ENCODE peak calls at places on chromosomes 13 and 19, in eight cellular contexts. One of them, this sample, is unnamed.

GRCh38 chr13:52085416-52085815 is 43.5 kb downstream of the NEK5 start:
- DNase-seq in thoracic aorta: no peak
- DNase-seq in anterior cingulate cortex: no peak
- DNase-seq in KG1: no peak
- DNase-seq in stromal cell of bone marrow: peak; percentile 38
- DNase-seq in esophagus muscularis mucosa: no peak
- DNase-seq in activated CD4-positive, alpha-beta T cell treated with anti-CD3 and anti-CD28 coated beads, Interleukin-2, amount 50 U/mL, for 24 hours: no peak
- DNase-seq in neural crest cell: no peak
- DNase-seq in this sample: no peak

GRCh38 chr13:92896842-92897241 is 329.8 kb upstream of the GPC6 start:
- DNase-seq in thoracic aorta: no peak
- DNase-seq in anterior cingulate cortex: no peak
- DNase-seq in KG1: no peak
- DNase-seq in stromal cell of bone marrow: no peak
- DNase-seq in esophagus muscularis mucosa: no peak
- DNase-seq in activated CD4-positive, alpha-beta T cell treated with anti-CD3 and anti-CD28 coated beads, Interleukin-2, amount 50 U/mL, for 24 hours: no peak
- DNase-seq in neural crest cell: no peak
- DNase-seq in this sample: no peak

GRCh38 chr13:111663505-111663904 is 343.1 kb downstream of the TEX29 start:
- DNase-seq in thoracic aorta: no peak
- DNase-seq in anterior cingulate cortex: no peak
- DNase-seq in KG1: no peak
- DNase-seq in stromal cell of bone marrow: no peak
- DNase-seq in esophagus muscularis mucosa: no peak
- DNase-seq in activated CD4-positive, alpha-beta T cell treated with anti-CD3 and anti-CD28 coated beads, Interleukin-2, amount 50 U/mL, for 24 hours: no peak
- DNase-seq in neural crest cell: no peak
- DNase-seq in this sample: no peak

GRCh38 chr19:16444273-16444597 is 27.5 kb downstream of the EPS15L1 start:
- DNase-seq in thoracic aorta: no peak
- DNase-seq in anterior cingulate cortex: no peak
- DNase-seq in KG1: no peak
- DNase-seq in stromal cell of bone marrow: no peak
- DNase-seq in esophagus muscularis mucosa: no peak
- DNase-seq in activated CD4-positive, alpha-beta T cell treated with anti-CD3 and anti-CD28 coated beads, Interleukin-2, amount 50 U/mL, for 24 hours: no peak
- DNase-seq in neural crest cell: no peak
- DNase-seq in this sample: no peak

GRCh38 chr19:58059681-58060080 is 599 bp downstream of the ZNF135 start:
- DNase-seq in thoracic aorta: no peak
- DNase-seq in anterior cingulate cortex: no peak
- DNase-seq in KG1: no peak
- DNase-seq in stromal cell of bone marrow: no peak
- DNase-seq in esophagus muscularis mucosa: no peak
- DNase-seq in activated CD4-positive, alpha-beta T cell treated with anti-CD3 and anti-CD28 coated beads, Interleukin-2, amount 50 U/mL, for 24 hours: no peak
- DNase-seq in neural crest cell: no peak
- DNase-seq in this sample: no peak

GRCh38 chr13:21974741-21975140 is 303.9 kb downstream of the FGF9 start:
- DNase-seq in thoracic aorta: no peak
- DNase-seq in anterior cingulate cortex: no peak
- DNase-seq in KG1: no peak
- DNase-seq in stromal cell of bone marrow: no peak
- DNase-seq in esophagus muscularis mucosa: no peak
- DNase-seq in activated CD4-positive, alpha-beta T cell treated with anti-CD3 and anti-CD28 coated beads, Interleukin-2, amount 50 U/mL, for 24 hours: no peak
- DNase-seq in neural crest cell: no peak
- DNase-seq in this sample: no peak

GRCh38 chr13:112781287-112781686 is 91.4 kb downstream of the ATP11A start:
- DNase-seq in thoracic aorta: no peak
- DNase-seq in anterior cingulate cortex: no peak
- DNase-seq in KG1: no peak
- DNase-seq in stromal cell of bone marrow: no peak
- DNase-seq in esophagus muscularis mucosa: no peak
- DNase-seq in activated CD4-positive, alpha-beta T cell treated with anti-CD3 and anti-CD28 coated beads, Interleukin-2, amount 50 U/mL, for 24 hours: no peak
- DNase-seq in neural crest cell: no peak
- DNase-seq in this sample: no peak

GRCh38 chr13:99376924-99377323 is 69.7 kb upstream of the GPR183 start:
- DNase-seq in thoracic aorta: no peak
- DNase-seq in anterior cingulate cortex: no peak
- DNase-seq in KG1: no peak
- DNase-seq in stromal cell of bone marrow: no peak
- DNase-seq in esophagus muscularis mucosa: no peak
- DNase-seq in activated CD4-positive, alpha-beta T cell treated with anti-CD3 and anti-CD28 coated beads, Interleukin-2, amount 50 U/mL, for 24 hours: no peak
- DNase-seq in neural crest cell: no peak
- DNase-seq in this sample: no peak

GRCh38 chr13:77239312-77239711 is 87.6 kb downstream of the MYCBP2 start:
- DNase-seq in thoracic aorta: no peak
- DNase-seq in anterior cingulate cortex: no peak
- DNase-seq in KG1: no peak
- DNase-seq in stromal cell of bone marrow: no peak
- DNase-seq in esophagus muscularis mucosa: no peak
- DNase-seq in activated CD4-positive, alpha-beta T cell treated with anti-CD3 and anti-CD28 coated beads, Interleukin-2, amount 50 U/mL, for 24 hours: no peak
- DNase-seq in neural crest cell: no peak
- DNase-seq in this sample: no peak

GRCh38 chr19:41893899-41894298 is 10.9 kb downstream of the ARHGEF1 start:
- DNase-seq in thoracic aorta: no peak
- DNase-seq in anterior cingulate cortex: no peak
- DNase-seq in KG1: no peak
- DNase-seq in stromal cell of bone marrow: no peak
- DNase-seq in esophagus muscularis mucosa: no peak
- DNase-seq in activated CD4-positive, alpha-beta T cell treated with anti-CD3 and anti-CD28 coated beads, Interleukin-2, amount 50 U/mL, for 24 hours: no peak
- DNase-seq in neural crest cell: no peak
- DNase-seq in this sample: no peak

GRCh38 chr19:16527971-16528521 is 14.2 kb downstream of the CHERP start:
- DNase-seq in thoracic aorta: no peak
- DNase-seq in anterior cingulate cortex: no peak
- DNase-seq in KG1: no peak
- DNase-seq in stromal cell of bone marrow: no peak
- DNase-seq in esophagus muscularis mucosa: no peak
- DNase-seq in activated CD4-positive, alpha-beta T cell treated with anti-CD3 and anti-CD28 coated beads, Interleukin-2, amount 50 U/mL, for 24 hours: no peak
- DNase-seq in neural crest cell: peak; percentile 16
- DNase-seq in this sample: no peak

GRCh38 chr19:399370-399769 is 9.6 kb downstream of the C2CD4C start:
- DNase-seq in thoracic aorta: no peak
- DNase-seq in anterior cingulate cortex: no peak
- DNase-seq in KG1: no peak
- DNase-seq in stromal cell of bone marrow: no peak
- DNase-seq in esophagus muscularis mucosa: no peak
- DNase-seq in activated CD4-positive, alpha-beta T cell treated with anti-CD3 and anti-CD28 coated beads, Interleukin-2, amount 50 U/mL, for 24 hours: no peak
- DNase-seq in neural crest cell: no peak
- DNase-seq in this sample: no peak

GRCh38 chr19:44795398-44795987 is 13.4 kb upstream of the BCAM start:
- DNase-seq in thoracic aorta: no peak
- DNase-seq in anterior cingulate cortex: no peak
- DNase-seq in KG1: no peak
- DNase-seq in stromal cell of bone marrow: no peak
- DNase-seq in esophagus muscularis mucosa: no peak
- DNase-seq in activated CD4-positive, alpha-beta T cell treated with anti-CD3 and anti-CD28 coated beads, Interleukin-2, amount 50 U/mL, for 24 hours: no peak
- DNase-seq in neural crest cell: no peak
- DNase-seq in this sample: no peak

GRCh38 chr13:49256841-49257240 is 9.1 kb downstream of the CDADC1 start:
- DNase-seq in thoracic aorta: no peak
- DNase-seq in anterior cingulate cortex: no peak
- DNase-seq in KG1: no peak
- DNase-seq in stromal cell of bone marrow: peak; percentile 86
- DNase-seq in esophagus muscularis mucosa: no peak
- DNase-seq in activated CD4-positive, alpha-beta T cell treated with anti-CD3 and anti-CD28 coated beads, Interleukin-2, amount 50 U/mL, for 24 hours: no peak
- DNase-seq in neural crest cell: no peak
- DNase-seq in this sample: no peak

GRCh38 chr13:31236211-31236786 is 36.5 kb downstream of the B3GLCT start:
- DNase-seq in thoracic aorta: no peak
- DNase-seq in anterior cingulate cortex: no peak
- DNase-seq in KG1: peak; percentile 5
- DNase-seq in stromal cell of bone marrow: peak; percentile 37
- DNase-seq in esophagus muscularis mucosa: no peak
- DNase-seq in activated CD4-positive, alpha-beta T cell treated with anti-CD3 and anti-CD28 coated beads, Interleukin-2, amount 50 U/mL, for 24 hours: no peak
- DNase-seq in neural crest cell: no peak
- DNase-seq in this sample: no peak

GRCh38 chr13:31982124-31982523 is 49.5 kb upstream of the FRY start:
- DNase-seq in thoracic aorta: no peak
- DNase-seq in anterior cingulate cortex: no peak
- DNase-seq in KG1: no peak
- DNase-seq in stromal cell of bone marrow: no peak
- DNase-seq in esophagus muscularis mucosa: no peak
- DNase-seq in activated CD4-positive, alpha-beta T cell treated with anti-CD3 and anti-CD28 coated beads, Interleukin-2, amount 50 U/mL, for 24 hours: no peak
- DNase-seq in neural crest cell: no peak
- DNase-seq in this sample: no peak

GRCh38 chr13:48159436-48160225 is 64.7 kb upstream of the MED4 start:
- DNase-seq in thoracic aorta: no peak
- DNase-seq in anterior cingulate cortex: no peak
- DNase-seq in KG1: no peak
- DNase-seq in stromal cell of bone marrow: no peak
- DNase-seq in esophagus muscularis mucosa: no peak
- DNase-seq in activated CD4-positive, alpha-beta T cell treated with anti-CD3 and anti-CD28 coated beads, Interleukin-2, amount 50 U/mL, for 24 hours: no peak
- DNase-seq in neural crest cell: no peak
- DNase-seq in this sample: no peak

GRCh38 chr13:95253033-95253432 is 48.2 kb downstream of the ABCC4 start:
- DNase-seq in thoracic aorta: no peak
- DNase-seq in anterior cingulate cortex: no peak
- DNase-seq in KG1: no peak
- DNase-seq in stromal cell of bone marrow: no peak
- DNase-seq in esophagus muscularis mucosa: no peak
- DNase-seq in activated CD4-positive, alpha-beta T cell treated with anti-CD3 and anti-CD28 coated beads, Interleukin-2, amount 50 U/mL, for 24 hours: no peak
- DNase-seq in neural crest cell: no peak
- DNase-seq in this sample: no peak

GRCh38 chr13:83024226-83024625 is 858.0 kb downstream of the SLITRK1 start:
- DNase-seq in thoracic aorta: no peak
- DNase-seq in anterior cingulate cortex: no peak
- DNase-seq in KG1: no peak
- DNase-seq in stromal cell of bone marrow: peak; percentile 15
- DNase-seq in esophagus muscularis mucosa: no peak
- DNase-seq in activated CD4-positive, alpha-beta T cell treated with anti-CD3 and anti-CD28 coated beads, Interleukin-2, amount 50 U/mL, for 24 hours: no peak
- DNase-seq in neural crest cell: no peak
- DNase-seq in this sample: no peak

GRCh38 chr19:17289489-17289888 is 7.8 kb downstream of the ANKLE1 start:
- DNase-seq in thoracic aorta: no peak
- DNase-seq in anterior cingulate cortex: no peak
- DNase-seq in KG1: no peak
- DNase-seq in stromal cell of bone marrow: peak; percentile 73
- DNase-seq in esophagus muscularis mucosa: peak; percentile 91
- DNase-seq in activated CD4-positive, alpha-beta T cell treated with anti-CD3 and anti-CD28 coated beads, Interleukin-2, amount 50 U/mL, for 24 hours: no peak
- DNase-seq in neural crest cell: peak; percentile 78
- DNase-seq in this sample: no peak

GRCh38 chr13:34816118-34816517 is 126.0 kb upstream of the NBEA start:
- DNase-seq in thoracic aorta: no peak
- DNase-seq in anterior cingulate cortex: no peak
- DNase-seq in KG1: no peak
- DNase-seq in stromal cell of bone marrow: no peak
- DNase-seq in esophagus muscularis mucosa: no peak
- DNase-seq in activated CD4-positive, alpha-beta T cell treated with anti-CD3 and anti-CD28 coated beads, Interleukin-2, amount 50 U/mL, for 24 hours: no peak
- DNase-seq in neural crest cell: no peak
- DNase-seq in this sample: no peak

GRCh38 chr19:15696654-15697194 is 23.8 kb downstream of the CYP4F12 start:
- DNase-seq in thoracic aorta: no peak
- DNase-seq in anterior cingulate cortex: no peak
- DNase-seq in KG1: no peak
- DNase-seq in stromal cell of bone marrow: no peak
- DNase-seq in esophagus muscularis mucosa: no peak
- DNase-seq in activated CD4-positive, alpha-beta T cell treated with anti-CD3 and anti-CD28 coated beads, Interleukin-2, amount 50 U/mL, for 24 hours: no peak
- DNase-seq in neural crest cell: no peak
- DNase-seq in this sample: no peak

GRCh38 chr13:44790289-44790688 is 199.0 kb downstream of the NUFIP1 start:
- DNase-seq in thoracic aorta: no peak
- DNase-seq in anterior cingulate cortex: no peak
- DNase-seq in KG1: no peak
- DNase-seq in stromal cell of bone marrow: no peak
- DNase-seq in esophagus muscularis mucosa: no peak
- DNase-seq in activated CD4-positive, alpha-beta T cell treated with anti-CD3 and anti-CD28 coated beads, Interleukin-2, amount 50 U/mL, for 24 hours: no peak
- DNase-seq in neural crest cell: no peak
- DNase-seq in this sample: no peak

GRCh38 chr13:43611631-43612416 is 174.9 kb downstream of the ENOX1 start:
- DNase-seq in thoracic aorta: no peak
- DNase-seq in anterior cingulate cortex: no peak
- DNase-seq in KG1: no peak
- DNase-seq in stromal cell of bone marrow: no peak
- DNase-seq in esophagus muscularis mucosa: no peak
- DNase-seq in activated CD4-positive, alpha-beta T cell treated with anti-CD3 and anti-CD28 coated beads, Interleukin-2, amount 50 U/mL, for 24 hours: no peak
- DNase-seq in neural crest cell: no peak
- DNase-seq in this sample: no peak

GRCh38 chr19:29867984-29868383 is 56.2 kb downstream of the CCNE1 start:
- DNase-seq in thoracic aorta: no peak
- DNase-seq in anterior cingulate cortex: no peak
- DNase-seq in KG1: no peak
- DNase-seq in stromal cell of bone marrow: no peak
- DNase-seq in esophagus muscularis mucosa: no peak
- DNase-seq in activated CD4-positive, alpha-beta T cell treated with anti-CD3 and anti-CD28 coated beads, Interleukin-2, amount 50 U/mL, for 24 hours: no peak
- DNase-seq in neural crest cell: no peak
- DNase-seq in this sample: no peak

GRCh38 chr13:28337196-28338045 is 157.5 kb downstream of the FLT1 start:
- DNase-seq in thoracic aorta: no peak
- DNase-seq in anterior cingulate cortex: no peak
- DNase-seq in KG1: no peak
- DNase-seq in stromal cell of bone marrow: peak; percentile 64
- DNase-seq in esophagus muscularis mucosa: no peak
- DNase-seq in activated CD4-positive, alpha-beta T cell treated with anti-CD3 and anti-CD28 coated beads, Interleukin-2, amount 50 U/mL, for 24 hours: no peak
- DNase-seq in neural crest cell: no peak
- DNase-seq in this sample: no peak

GRCh38 chr13:78121459-78122348 is 203.1 kb upstream of the EDNRB start:
- DNase-seq in thoracic aorta: no peak
- DNase-seq in anterior cingulate cortex: no peak
- DNase-seq in KG1: peak; percentile 52
- DNase-seq in stromal cell of bone marrow: peak; percentile 36
- DNase-seq in esophagus muscularis mucosa: no peak
- DNase-seq in activated CD4-positive, alpha-beta T cell treated with anti-CD3 and anti-CD28 coated beads, Interleukin-2, amount 50 U/mL, for 24 hours: no peak
- DNase-seq in neural crest cell: peak; percentile 50
- DNase-seq in this sample: peak; percentile 62

GRCh38 chr13:46963874-46964273 is 67.0 kb upstream of the HTR2A start:
- DNase-seq in thoracic aorta: no peak
- DNase-seq in anterior cingulate cortex: no peak
- DNase-seq in KG1: no peak
- DNase-seq in stromal cell of bone marrow: no peak
- DNase-seq in esophagus muscularis mucosa: no peak
- DNase-seq in activated CD4-positive, alpha-beta T cell treated with anti-CD3 and anti-CD28 coated beads, Interleukin-2, amount 50 U/mL, for 24 hours: no peak
- DNase-seq in neural crest cell: no peak
- DNase-seq in this sample: no peak

This sample was measured in CMK.